ENCODE peak calls at places on chromosomes 2 and 18, in nine cellular contexts. J is CD8-positive, alpha-beta T cell; K is left lung; G is colonic mucosa; L is pancreas; Y is gastrocnemius medialis; C is fibroblast of lung; Z is A549; S is cardiac muscle cell. D is an unnamed sample.

GRCh38 chr2:206368933-206369569 is 74.3 kb upstream of the ADAM23 start:
- DNase-seq in C (no peak), L (no peak), Z (no peak), J (no peak), G (no peak), Y (no peak), K (no peak), S (no peak), D (no peak)

GRCh38 chr2:107685587-107685986 is 141.1 kb upstream of the RGPD4 start:
- DNase-seq in J (no peak), S (no peak), C (no peak), Y (no peak), G (no peak), L (no peak), Z (no peak), K (no peak), D (no peak)

GRCh38 chr18:42977982-42978595 is 137.4 kb downstream of the RIT2 start:
- DNase-seq in G (no peak), S (no peak), J (no peak), Z (no peak), K (no peak), C (no peak), L (no peak), Y (no peak), D (no peak)

GRCh38 chr18:58432050-58432727 is 196.7 kb downstream of the ALPK2 start:
- DNase-seq in J (no peak), C (no peak), S (no peak), G (no peak), L (no peak), Y (no peak), Z (no peak), K (no peak), D (no peak)

GRCh38 chr2:19548116-19548515 is 189.7 kb upstream of the OSR1 start:
- DNase-seq in L (no peak), G (no peak), C (no peak), J (no peak), S (no peak), Y (no peak), Z (no peak), K (peak; percentile 45), D (no peak)

GRCh38 chr2:181715033-181715630 is 34.8 kb upstream of the NEUROD1 start:
- DNase-seq in Y (peak; percentile 15), Z (peak; percentile 78), G (peak; percentile 74), L (peak; percentile 65), C (peak; percentile 87), J (peak; percentile 66), S (peak; percentile 90), K (no peak), D (peak; percentile 52)

GRCh38 chr18:10419420-10420103 is 34.9 kb upstream of the APCDD1 start:
- DNase-seq in Y (no peak), Z (no peak), S (peak; percentile 73), G (no peak), L (no peak), C (peak; percentile 34), K (no peak), J (no peak), D (no peak)

GRCh38 chr18:44679056-44679911 is 1.4 kb upstream of the SETBP1 start:
- DNase-seq in J (peak; percentile 65), G (peak; percentile 88), L (peak; percentile 91), S (peak; percentile 91), Z (peak; percentile 75), K (peak; percentile 91), C (peak; percentile 91), Y (peak; percentile 87), D (peak; percentile 83)

GRCh38 chr2:168006538-168006937 is 240.9 kb downstream of the STK39 start:
- DNase-seq in S (peak; percentile 12), K (no peak), G (peak; percentile 52), J (no peak), Y (no peak), L (no peak), C (no peak), Z (no peak), D (no peak)

GRCh38 chr2:157927155-157927554 is 51.0 kb upstream of the ACVR1 start:
- DNase-seq in L (no peak), C (no peak), J (no peak), G (no peak), K (no peak), Z (no peak), Y (no peak), S (no peak), D (no peak)

GRCh38 chr2:160324917-160325316 is 124.8 kb upstream of the ITGB6 start:
- DNase-seq in K (no peak), C (no peak), L (no peak), Z (no peak), S (no peak), G (no peak), J (no peak), Y (no peak), D (no peak)

GRCh38 chr2:189580662-189581353 is at the start of gene SLC40A1:
- DNase-seq in J (peak; percentile 53), G (peak; percentile 82), C (peak; percentile 52), Y (peak; percentile 83), Z (peak; percentile 80), L (peak; percentile 92), S (peak; percentile 76), K (peak; percentile 94), D (peak; percentile 80)

GRCh38 chr2:239002960-239003932 is 155.4 kb downstream of the TWIST2 start:
- DNase-seq in J (no peak), L (no peak), C (peak; percentile 86), G (peak; percentile 35), Z (no peak), S (peak; percentile 65), K (no peak), Y (no peak), D (no peak)

GRCh38 chr18:2955966-2956521 is 56.9 kb downstream of the LPIN2 start:
- DNase-seq in Z (no peak), Y (no peak), J (peak; percentile 41), L (no peak), K (no peak), C (no peak), S (peak; percentile 56), G (no peak), D (no peak)

GRCh38 chr2:32993140-32993539 is 46.4 kb downstream of the LTBP1 start:
- DNase-seq in C (no peak), G (no peak), J (no peak), L (no peak), Y (no peak), K (no peak), Z (no peak), S (no peak), D (no peak)

GRCh38 chr2:158999458-158999857 is 31.0 kb downstream of the TANC1 start:
- DNase-seq in S (peak; percentile 49), J (no peak), G (no peak), K (no peak), L (no peak), Z (peak; percentile 14), Y (no peak), C (peak; percentile 47), D (no peak)

GRCh38 chr2:158996378-158996993 is 28.0 kb downstream of the TANC1 start:
- DNase-seq in C (no peak), Z (no peak), J (no peak), S (no peak), Y (no peak), G (no peak), K (no peak), L (no peak), D (no peak)

GRCh38 chr2:159000072-159000471 is 31.6 kb downstream of the TANC1 start:
- DNase-seq in J (no peak), Z (no peak), L (no peak), Y (no peak), C (no peak), S (no peak), K (no peak), G (no peak), D (no peak)

GRCh38 chr2:158997037-158997785 is 28.8 kb downstream of the TANC1 start:
- DNase-seq in J (no peak), Y (no peak), Z (no peak), C (no peak), K (no peak), G (no peak), L (no peak), S (no peak), D (no peak)

GRCh38 chr2:158998486-158999248 is 30.2 kb downstream of the TANC1 start:
- DNase-seq in S (peak; percentile 66), C (peak; percentile 87), G (no peak), J (no peak), Y (no peak), K (no peak), L (no peak), Z (no peak), D (no peak)
- H3K4me1 ChIP-seq in S (peaks cover 67% of the 10 kb centered on the region), C (peaks cover 22% of the 10 kb centered on the region), G (no peaks in the 10 kb centered on the region), J (no peaks in the 10 kb centered on the region), Y (peaks cover 9% of the 10 kb centered on the region), K (peaks cover 50% of the 10 kb centered on the region), L (peaks cover 17% of the 10 kb centered on the region), Z (peaks cover 82% of the 10 kb centered on the region), D (peaks cover 13% of the 10 kb centered on the region)

DNA sequence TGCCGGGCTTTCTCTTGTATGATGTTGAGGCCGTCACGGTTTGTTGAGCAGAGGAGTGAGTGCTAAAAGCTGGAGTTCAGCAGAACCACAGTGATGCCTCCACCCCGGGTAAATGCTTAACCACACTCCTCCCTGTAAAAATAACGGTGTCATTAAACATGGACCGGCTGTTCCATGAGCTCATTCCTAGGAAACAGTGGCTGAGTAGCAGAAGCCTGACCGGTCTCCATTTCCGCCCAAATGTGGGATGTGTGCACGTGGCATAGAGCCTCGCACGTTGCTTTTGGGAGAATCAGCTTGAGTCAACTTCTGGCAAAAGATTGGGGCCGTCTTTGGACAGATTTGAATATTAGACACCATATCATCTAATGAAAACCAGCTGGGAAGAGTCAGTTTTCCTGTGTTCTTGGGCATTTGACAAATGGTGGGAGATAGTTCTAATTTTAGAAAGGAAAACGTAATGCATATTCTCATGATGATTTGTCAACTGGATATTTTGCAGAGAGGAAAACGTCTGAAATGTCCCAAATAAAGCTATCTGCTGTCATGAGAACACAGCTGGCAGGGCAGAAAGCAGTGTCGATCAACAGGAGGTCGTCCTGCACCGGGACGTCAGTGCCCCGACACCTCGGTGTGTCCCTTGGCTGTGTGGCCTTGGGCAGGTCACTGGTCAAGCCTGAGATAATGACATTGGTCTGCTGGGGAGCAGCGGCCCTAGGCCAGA is 42.4 kb downstream of the LRRFIP1 start:
- DNase-seq in Y (peak; percentile 75), S (peak; percentile 99), K (no peak), Z (peak; percentile 24), G (peak; percentile 83), C (peak; percentile 100), L (no peak), J (no peak), D (no peak)
- H3K27ac ChIP-seq in Y (peak overlapping the region; percentile 75), S (peak overlapping the region; percentile 48), K (no peak overlapping the region), Z (no peak overlapping the region), G (no peak overlapping the region), C (peak overlapping the region; percentile 88), L (no peak overlapping the region), J (no peak overlapping the region), D (peak overlapping the region; percentile 79)

DNA sequence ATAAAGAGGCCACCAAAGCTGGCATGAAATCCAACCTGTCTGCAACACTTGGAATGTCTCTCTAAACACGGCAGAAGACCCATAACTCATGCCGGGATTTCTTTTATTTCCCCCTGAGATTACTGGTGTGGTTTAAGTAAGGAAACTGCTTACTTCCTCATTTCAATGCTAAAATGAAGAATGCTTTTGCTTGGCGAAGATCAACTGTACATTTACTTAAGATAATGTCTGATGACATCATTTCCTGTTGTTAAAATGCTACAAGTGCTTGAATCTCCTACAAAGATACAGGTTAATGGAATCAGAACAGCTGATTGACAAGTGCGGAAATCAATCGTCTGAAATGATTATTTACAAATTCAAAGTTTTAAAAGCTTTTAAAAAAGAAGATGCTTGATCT is 353.7 kb upstream of the SALL3 start:
- DNase-seq in Y (no peak), G (no peak), C (no peak), J (no peak), Z (no peak), S (no peak), L (no peak), K (no peak), D (no peak)
- H3K4me1 ChIP-seq in Y (no peaks in the 10 kb centered on the region), G (no peaks in the 10 kb centered on the region), C (no peaks in the 10 kb centered on the region), J (no peaks in the 10 kb centered on the region), Z (no peaks in the 10 kb centered on the region), S (no peaks in the 10 kb centered on the region), L (no peaks in the 10 kb centered on the region), K (no peaks in the 10 kb centered on the region), D (no peaks in the 10 kb centered on the region)

GRCh38 chr2:28633739-28634138 is 117.9 kb upstream of the PPP1CB start:
- DNase-seq in K (no peak), L (no peak), G (no peak), S (peak; percentile 82), Z (peak; percentile 68), Y (no peak), J (no peak), C (peak; percentile 79), D (no peak)
- H3K27ac ChIP-seq in K (no peak overlapping the region), L (no peak overlapping the region), G (no peak overlapping the region), S (no peak overlapping the region), Z (peak overlapping the region; percentile 62), Y (peak overlapping the region; percentile 92), J (no peak overlapping the region), C (no peak overlapping the region), D (peak overlapping the region; percentile 0)

D was measured in breast epithelium.